ENCODE peak calls at places on chromosome 19, in seven cellular contexts. C, K, V, J, U, I and H are unnamed samples.

GRCh38 chr19:34217952-34218817 is 36.2 kb upstream of the GARRE1 start:
- DNase-seq in C (peak), K (peak), V (peak), J (no peak), U (peak), I (peak), H (peak)

GRCh38 chr19:3098515-3099346 is 4.6 kb downstream of the GNA11 start:
- DNase-seq in C (no peak), K (no peak), V (no peak), J (no peak), U (no peak), I (no peak), H (no peak)

GRCh38 chr19:10780368-10780767 is 55.6 kb downstream of the TMED1 start:
- DNase-seq in C (no peak), K (peak), V (no peak), J (peak), U (no peak), I (no peak), H (no peak)

GRCh38 chr19:41860419-41861097 is 503 bp downstream of the RPS19 start:
- DNase-seq in C (no peak), K (no peak), V (no peak), J (no peak), U (no peak), I (no peak), H (peak)

GRCh38 chr19:3234800-3235199 is 10.3 kb downstream of the CELF5 start:
- DNase-seq in C (no peak), K (no peak), V (no peak), J (no peak), U (no peak), I (no peak), H (no peak)

GRCh38 chr19:16259385-16260159 is 61.9 kb downstream of the AP1M1 start:
- DNase-seq in C (no peak), K (no peak), V (no peak), J (no peak), U (no peak), I (peak), H (no peak)

GRCh38 chr19:13398780-13399726 is 107.2 kb downstream of the CACNA1A start:
- DNase-seq in C (no peak), K (peak), V (peak), J (no peak), U (no peak), I (no peak), H (no peak)

GRCh38 chr19:246551-246950 is 44.7 kb downstream of the PLPP2 start:
- DNase-seq in C (peak), K (no peak), V (no peak), J (no peak), U (no peak), I (peak), H (no peak)

GRCh38 chr19:41175825-41176734 is 16.9 kb upstream of the CYP2S1 start:
- DNase-seq in C (no peak), K (peak), V (no peak), J (peak), U (peak), I (no peak), H (no peak)

GRCh38 chr19:48029431-48029830 is 14.4 kb downstream of the CABP5 start:
- DNase-seq in C (no peak), K (no peak), V (no peak), J (no peak), U (no peak), I (no peak), H (no peak)

GRCh38 chr19:49894879-49895565 is 1.7 kb downstream of the IL4I1 start:
- DNase-seq in C (no peak), K (no peak), V (no peak), J (no peak), U (no peak), I (peak), H (no peak)

GRCh38 chr19:39407644-39408391 is 1.2 kb downstream of the ZFP36 start:
- DNase-seq in C (peak), K (peak), V (no peak), J (no peak), U (peak), I (no peak), H (peak)

GRCh38 chr19:43439183-43440063 is 24.7 kb downstream of the TEX101 start:
- DNase-seq in C (peak), K (peak), V (no peak), J (no peak), U (peak), I (no peak), H (no peak)

GRCh38 chr19:43667524-43668405 is 2.2 kb downstream of the PLAUR start:
- DNase-seq in C (no peak), K (no peak), V (no peak), J (no peak), U (no peak), I (no peak), H (no peak)

GRCh38 chr19:33771308-33772101 is 25.2 kb upstream of the KCTD15 start:
- DNase-seq in C (peak), K (peak), V (peak), J (no peak), U (peak), I (peak), H (peak)

GRCh38 chr19:49514151-49514550 is 1.7 kb downstream of the FCGRT start:
- DNase-seq in C (no peak), K (no peak), V (no peak), J (no peak), U (no peak), I (peak), H (no peak)

GRCh38 chr19:46624958-46625661 is at the start of gene PTGIR:
- DNase-seq in C (no peak), K (peak), V (no peak), J (peak), U (no peak), I (peak), H (peak)

GRCh38 chr19:6501740-6502648 is at the start of gene TUBB4A:
- DNase-seq in C (no peak), K (no peak), V (no peak), J (no peak), U (no peak), I (peak), H (no peak)

GRCh38 chr19:18529782-18530181 is 7.9 kb upstream of the ELL start:
- DNase-seq in C (no peak), K (no peak), V (no peak), J (no peak), U (no peak), I (no peak), H (no peak)

GRCh38 chr19:21482863-21483276 is 22.5 kb upstream of the ZNF429 start:
- DNase-seq in C (peak), K (peak), V (peak), J (peak), U (peak), I (peak), H (peak)

GRCh38 chr19:17794731-17795494 is at the start of gene B3GNT3:
- DNase-seq in C (no peak), K (peak), V (no peak), J (no peak), U (no peak), I (no peak), H (no peak)

GRCh38 chr19:3538965-3539742 is at the start of gene TEKTIP1:
- DNase-seq in C (no peak), K (no peak), V (no peak), J (no peak), U (no peak), I (no peak), H (no peak)

GRCh38 chr19:33769208-33769607 is 27.5 kb upstream of the KCTD15 start:
- DNase-seq in C (no peak), K (no peak), V (no peak), J (no peak), U (no peak), I (no peak), H (no peak)

GRCh38 chr19:35712910-35713845 is 4.6 kb upstream of the KMT2B start:
- DNase-seq in C (no peak), K (no peak), V (no peak), J (no peak), U (no peak), I (peak), H (peak)